ENCODE peak calls at places on chromosomes 4 and X, in seven cellular contexts. One of them, this sample, is unnamed.

GRCh38 chr4:123200417-123200945 is 196.1 kb upstream of the SPRY1 start:
- DNase-seq in CD4-positive, alpha-beta T cell: no peak
- DNase-seq in HTR-8/SVneo: no peak
- DNase-seq in left ventricle myocardium superior: no peak
- DNase-seq in ureter: peak; percentile 48
- DNase-seq in neural progenitor cell: no peak
- DNase-seq in NCI-H460: no peak
- DNase-seq in this sample: no peak

GRCh38 chrX:50769389-50770063 is 44.5 kb downstream of the SHROOM4 start:
- DNase-seq in left ventricle myocardium superior: peak; percentile 33
- DNase-seq in neural progenitor cell: no peak
- DNase-seq in HTR-8/SVneo: no peak
- DNase-seq in ureter: no peak
- DNase-seq in CD4-positive, alpha-beta T cell: no peak
- DNase-seq in NCI-H460: no peak
- DNase-seq in this sample: no peak

GRCh38 chr4:40377462-40378385 is 42.6 kb downstream of the CHRNA9 start:
- DNase-seq in ureter: no peak
- DNase-seq in CD4-positive, alpha-beta T cell: no peak
- DNase-seq in NCI-H460: no peak
- DNase-seq in HTR-8/SVneo: no peak
- DNase-seq in left ventricle myocardium superior: no peak
- DNase-seq in neural progenitor cell: no peak
- DNase-seq in this sample: no peak

GRCh38 chrX:2538016-2538415 is 37.2 kb upstream of the DHRSX start:
- DNase-seq in HTR-8/SVneo: no peak
- DNase-seq in CD4-positive, alpha-beta T cell: no peak
- DNase-seq in neural progenitor cell: peak; percentile 87
- DNase-seq in left ventricle myocardium superior: no peak
- DNase-seq in ureter: no peak
- DNase-seq in NCI-H460: no peak
- DNase-seq in this sample: no peak

GRCh38 chr4:188168621-188169020 is 29.4 kb downstream of the TRIML1 start:
- DNase-seq in NCI-H460: no peak
- DNase-seq in neural progenitor cell: no peak
- DNase-seq in ureter: no peak
- DNase-seq in CD4-positive, alpha-beta T cell: no peak
- DNase-seq in left ventricle myocardium superior: no peak
- DNase-seq in HTR-8/SVneo: no peak
- DNase-seq in this sample: no peak

GRCh38 chrX:135086197-135086854 is 34.0 kb downstream of the ETDB start:
- DNase-seq in neural progenitor cell: peak; percentile 69
- DNase-seq in HTR-8/SVneo: peak; percentile 5
- DNase-seq in left ventricle myocardium superior: no peak
- DNase-seq in NCI-H460: peak; percentile 65
- DNase-seq in ureter: no peak
- DNase-seq in CD4-positive, alpha-beta T cell: peak; percentile 22
- DNase-seq in this sample: no peak

GRCh38 chr4:183541081-183542045 is 36.5 kb downstream of the ING2 start:
- DNase-seq in ureter: no peak
- DNase-seq in neural progenitor cell: peak; percentile 85
- DNase-seq in left ventricle myocardium superior: no peak
- DNase-seq in HTR-8/SVneo: no peak
- DNase-seq in CD4-positive, alpha-beta T cell: no peak
- DNase-seq in NCI-H460: no peak
- DNase-seq in this sample: no peak

GRCh38 chrX:129318375-129318774 is 204.9 kb downstream of the SMARCA1 start:
- DNase-seq in HTR-8/SVneo: no peak
- DNase-seq in neural progenitor cell: no peak
- DNase-seq in NCI-H460: peak; percentile 46
- DNase-seq in left ventricle myocardium superior: no peak
- DNase-seq in ureter: no peak
- DNase-seq in CD4-positive, alpha-beta T cell: no peak
- DNase-seq in this sample: peak; percentile 6

GRCh38 chr4:19437008-19437407 is 814.7 kb upstream of the SLIT2 start:
- DNase-seq in CD4-positive, alpha-beta T cell: no peak
- DNase-seq in NCI-H460: no peak
- DNase-seq in neural progenitor cell: peak; percentile 2
- DNase-seq in left ventricle myocardium superior: no peak
- DNase-seq in HTR-8/SVneo: no peak
- DNase-seq in ureter: no peak
- DNase-seq in this sample: no peak

GRCh38 chr4:16530688-16531635 is 304.7 kb upstream of the TAPT1 start:
- DNase-seq in ureter: no peak
- DNase-seq in left ventricle myocardium superior: no peak
- DNase-seq in NCI-H460: no peak
- DNase-seq in HTR-8/SVneo: no peak
- DNase-seq in neural progenitor cell: no peak
- DNase-seq in CD4-positive, alpha-beta T cell: no peak
- DNase-seq in this sample: no peak

GRCh38 chr4:24794111-24794860 is 1.1 kb upstream of the SOD3 start:
- DNase-seq in left ventricle myocardium superior: peak; percentile 51
- DNase-seq in ureter: no peak
- DNase-seq in HTR-8/SVneo: no peak
- DNase-seq in CD4-positive, alpha-beta T cell: no peak
- DNase-seq in NCI-H460: no peak
- DNase-seq in neural progenitor cell: no peak
- DNase-seq in this sample: no peak

GRCh38 chr4:14264437-14264836 is 636.9 kb upstream of the BOD1L1 start:
- DNase-seq in ureter: no peak
- DNase-seq in HTR-8/SVneo: no peak
- DNase-seq in left ventricle myocardium superior: no peak
- DNase-seq in CD4-positive, alpha-beta T cell: no peak
- DNase-seq in NCI-H460: no peak
- DNase-seq in neural progenitor cell: no peak
- DNase-seq in this sample: no peak

GRCh38 chr4:86720508-86721068 is 126.5 kb downstream of the PTPN13 start:
- DNase-seq in left ventricle myocardium superior: no peak
- DNase-seq in neural progenitor cell: no peak
- DNase-seq in HTR-8/SVneo: no peak
- DNase-seq in ureter: no peak
- DNase-seq in CD4-positive, alpha-beta T cell: no peak
- DNase-seq in NCI-H460: no peak
- DNase-seq in this sample: no peak

GRCh38 chr4:20723019-20723418 is 22.8 kb downstream of the PACRGL start:
- DNase-seq in HTR-8/SVneo: no peak
- DNase-seq in NCI-H460: peak; percentile 51
- DNase-seq in left ventricle myocardium superior: no peak
- DNase-seq in CD4-positive, alpha-beta T cell: no peak
- DNase-seq in ureter: no peak
- DNase-seq in neural progenitor cell: no peak
- DNase-seq in this sample: no peak

This sample was measured in GF-D8.